ENCODE peak calls at places on chromosomes 7 and 10, in ten cellular contexts. H is T47D; T is fibroblast of pulmonary artery; Y is astrocyte of the spinal cord; O is activated CD4-positive, CD25-positive, alpha-beta regulatory T cell treated with anti-CD3 and anti-CD28 coated beads, Interleukin-2, amount 50 U/mL, for 72 hours; V is NCI-H460; Q is NCI-H2029; N is activated T-helper 1 cell treated with anti-CD3 and anti-CD28 coated beads, Interleukin-2, amount 50 U/mL, for 16 hours; X is DMS153; J is body of pancreas. M is an unnamed sample.

GRCh38 chr7:135201350-135201749 is 10.0 kb downstream of the WDR91 start:
- DNase-seq in H (no peak), T (no peak), Y (no peak), O (no peak), V (no peak), Q (no peak), N (no peak), X (no peak), J (no peak), M (no peak)

GRCh38 chr7:26653430-26653911 is 210.9 kb downstream of the SKAP2 start:
- DNase-seq in H (peak), T (peak), Y (no peak), O (no peak), V (no peak), Q (peak), N (no peak), X (peak), J (peak), M (peak)

GRCh38 chr7:128236924-128237586 is 4.0 kb upstream of the LEP start:
- DNase-seq in H (peak), T (peak), Y (peak), O (no peak), V (peak), Q (peak), N (no peak), X (no peak), J (peak), M (peak)

GRCh38 chr10:132448248-132448731 is 51.3 kb downstream of the PWWP2B start:
- DNase-seq in H (peak), T (no peak), Y (no peak), O (peak), V (peak), Q (no peak), N (no peak), X (peak), J (peak), M (no peak)

GRCh38 chr7:94367940-94368339 is 26.8 kb upstream of the COL1A2 start:
- DNase-seq in H (no peak), T (peak), Y (peak), O (no peak), V (no peak), Q (no peak), N (no peak), X (no peak), J (no peak), M (peak)

GRCh38 chr10:122553341-122553740 is 7.2 kb upstream of the DMBT1 start:
- DNase-seq in H (no peak), T (peak), Y (no peak), O (no peak), V (no peak), Q (no peak), N (no peak), X (no peak), J (no peak), M (no peak)

GRCh38 chr10:99845837-99846382 is 63.5 kb downstream of the ABCC2 start:
- DNase-seq in H (peak), T (peak), Y (peak), O (peak), V (peak), Q (peak), N (peak), X (peak), J (peak), M (peak)

GRCh38 chr7:90404777-90405176 is 1.5 kb downstream of the CLDN12 start:
- DNase-seq in H (no peak), T (no peak), Y (no peak), O (no peak), V (no peak), Q (peak), N (no peak), X (no peak), J (no peak), M (no peak)

GRCh38 chr10:93062499-93063216 is 2.1 kb downstream of the CYP26C1 start:
- DNase-seq in H (no peak), T (peak), Y (no peak), O (no peak), V (no peak), Q (no peak), N (no peak), X (no peak), J (no peak), M (peak)

GRCh38 chr7:141945356-141945755 is 1.4 kb downstream of the CLEC5A start:
- DNase-seq in H (no peak), T (no peak), Y (no peak), O (no peak), V (no peak), Q (no peak), N (no peak), X (no peak), J (peak), M (no peak)

GRCh38 chr7:110205899-110206298 is 885.0 kb upstream of the LRRN3 start:
- DNase-seq in H (peak), T (no peak), Y (no peak), O (no peak), V (no peak), Q (no peak), N (no peak), X (no peak), J (no peak), M (no peak)

GRCh38 chr7:113480537-113480936 is 362.2 kb upstream of the SMIM30 start:
- DNase-seq in H (no peak), T (no peak), Y (no peak), O (no peak), V (no peak), Q (no peak), N (no peak), X (no peak), J (no peak), M (no peak)

GRCh38 chr10:70334526-70335245 is 47.7 kb downstream of the LRRC20 start:
- DNase-seq in H (no peak), T (no peak), Y (no peak), O (no peak), V (no peak), Q (no peak), N (no peak), X (no peak), J (no peak), M (no peak)

GRCh38 chr7:97016392-97017196 is 8.0 kb downstream of the DLX5 start:
- DNase-seq in H (no peak), T (no peak), Y (no peak), O (no peak), V (peak), Q (peak), N (no peak), X (peak), J (no peak), M (no peak)

GRCh38 chr10:34320265-34320664 is 494.8 kb downstream of the PARD3 start:
- DNase-seq in H (no peak), T (no peak), Y (no peak), O (no peak), V (no peak), Q (no peak), N (no peak), X (no peak), J (no peak), M (no peak)

GRCh38 chr7:19143930-19144574 is 1.2 kb downstream of the FERD3L start:
- DNase-seq in H (no peak), T (no peak), Y (no peak), O (no peak), V (no peak), Q (no peak), N (no peak), X (no peak), J (no peak), M (no peak)

GRCh38 chr10:80132299-80133139 is at the start of gene PLAC9:
- DNase-seq in H (no peak), T (peak), Y (no peak), O (no peak), V (no peak), Q (no peak), N (no peak), X (no peak), J (no peak), M (peak)

GRCh38 chr10:3435671-3436070 is 263.1 kb upstream of the PITRM1 start:
- DNase-seq in H (no peak), T (peak), Y (peak), O (no peak), V (no peak), Q (no peak), N (no peak), X (no peak), J (no peak), M (peak)

GRCh38 chr7:32163911-32164310 is 93.7 kb upstream of the PDE1C start:
- DNase-seq in H (no peak), T (no peak), Y (peak), O (no peak), V (no peak), Q (no peak), N (no peak), X (no peak), J (no peak), M (no peak)

GRCh38 chr10:46542567-46543323 is 13.7 kb downstream of the GPRIN2 start:
- DNase-seq in H (no peak), T (no peak), Y (no peak), O (peak), V (no peak), Q (no peak), N (no peak), X (no peak), J (no peak), M (no peak)

GRCh38 chr10:69268761-69269416 is 9.4 kb upstream of the HK1 start:
- DNase-seq in H (no peak), T (no peak), Y (no peak), O (no peak), V (no peak), Q (no peak), N (no peak), X (no peak), J (no peak), M (no peak)

GRCh38 chr7:108824840-108825540 is 255.3 kb downstream of the DNAJB9 start:
- DNase-seq in H (no peak), T (peak), Y (peak), O (no peak), V (peak), Q (no peak), N (no peak), X (no peak), J (peak), M (peak)

GRCh38 chr10:73065441-73065840 is 31.2 kb downstream of the P4HA1 start:
- DNase-seq in H (no peak), T (no peak), Y (no peak), O (no peak), V (no peak), Q (no peak), N (no peak), X (no peak), J (no peak), M (no peak)

GRCh38 chr7:112905413-112905812 is 115.2 kb upstream of the TMEM168 start:
- DNase-seq in H (no peak), T (no peak), Y (no peak), O (no peak), V (no peak), Q (no peak), N (no peak), X (no peak), J (no peak), M (no peak)

GRCh38 chr7:110921478-110922210 is 169.3 kb upstream of the LRRN3 start:
- DNase-seq in H (no peak), T (peak), Y (peak), O (no peak), V (no peak), Q (no peak), N (no peak), X (no peak), J (no peak), M (no peak)

GRCh38 chr7:152076940-152077933 is 51.8 kb downstream of the GALNT11 start:
- DNase-seq in H (no peak), T (no peak), Y (peak), O (no peak), V (no peak), Q (no peak), N (no peak), X (no peak), J (peak), M (no peak)

M was measured in dermis blood vessel endothelial cell.